ENCODE peak calls at places on chromosome 5, in six cellular contexts. Y, A, W, R, B and O are unnamed samples.

GRCh38 chr5:74016373-74016772 is 390.4 kb downstream of the ARHGEF28 start:
- DNase-seq in Y (no peak), A (no peak), W (no peak), R (no peak), B (peak; percentile 12), O (no peak)

GRCh38 chr5:88860501-88860900 is 22.5 kb downstream of the MEF2C start:
- DNase-seq in Y (no peak), A (no peak), W (peak; percentile 12), R (no peak), B (no peak), O (no peak)

GRCh38 chr5:33641722-33642505 is 201.1 kb downstream of the TARS1 start:
- DNase-seq in Y (no peak), A (no peak), W (peak; percentile 86), R (no peak), B (no peak), O (no peak)

GRCh38 chr5:120683580-120683979 is 219.5 kb downstream of the PRR16 start:
- DNase-seq in Y (no peak), A (no peak), W (no peak), R (no peak), B (no peak), O (no peak)

GRCh38 chr5:34735436-34736426 is 79.6 kb downstream of the RAI14 start:
- DNase-seq in Y (no peak), A (no peak), W (no peak), R (no peak), B (no peak), O (no peak)

GRCh38 chr5:54309237-54309636 is 1.1 kb downstream of the ARL15 start:
- DNase-seq in Y (no peak), A (no peak), W (peak; percentile 1), R (no peak), B (no peak), O (no peak)

GRCh38 chr5:97499605-97500004 is 316.6 kb upstream of the RIOK2 start:
- DNase-seq in Y (no peak), A (peak; percentile 6), W (no peak), R (no peak), B (no peak), O (no peak)

GRCh38 chr5:150458819-150459557 is 9.4 kb upstream of the RPS14 start:
- DNase-seq in Y (peak; percentile 67), A (peak; percentile 87), W (peak; percentile 53), R (peak; percentile 90), B (peak; percentile 64), O (no peak)

GRCh38 chr5:171702391-171702790 is 83.2 kb upstream of the SMIM23 start:
- DNase-seq in Y (no peak), A (no peak), W (no peak), R (no peak), B (no peak), O (no peak)

GRCh38 chr5:177992466-177992865 is 3.6 kb downstream of the PROP1 start:
- DNase-seq in Y (no peak), A (no peak), W (no peak), R (no peak), B (no peak), O (no peak)

GRCh38 chr5:108556414-108556813 is 174.5 kb upstream of the FBXL17 start:
- DNase-seq in Y (no peak), A (no peak), W (no peak), R (no peak), B (no peak), O (no peak)

GRCh38 chr5:102115736-102116135 is 180.3 kb downstream of the SLCO4C1 start:
- DNase-seq in Y (no peak), A (no peak), W (no peak), R (no peak), B (no peak), O (no peak)

GRCh38 chr5:164336906-164337305 is 831.5 kb downstream of the MAT2B start:
- DNase-seq in Y (no peak), A (no peak), W (peak; percentile 6), R (no peak), B (no peak), O (no peak)

GRCh38 chr5:132257131-132258101 is at the start of gene PDLIM4:
- DNase-seq in Y (peak; percentile 22), A (peak; percentile 34), W (peak; percentile 17), R (no peak), B (no peak), O (no peak)

GRCh38 chr5:73892806-73893205 is 266.8 kb downstream of the ARHGEF28 start:
- DNase-seq in Y (no peak), A (no peak), W (peak; percentile 86), R (no peak), B (no peak), O (no peak)

GRCh38 chr5:41794478-41794877 is 75.7 kb downstream of the OXCT1 start:
- DNase-seq in Y (peak; percentile 41), A (no peak), W (peak; percentile 97), R (no peak), B (no peak), O (peak; percentile 61)